ENCODE peak calls at places on chromosome 3, in five cellular contexts. N, J, P, A and Q are unnamed samples.

GRCh38 chr3:139811331-139811730 is 123.7 kb upstream of the CLSTN2 start:
- DNase-seq in J (no peak), P (no peak), A (no peak), N (no peak), Q (no peak)

GRCh38 chr3:104176706-104177105 is 1190.0 kb upstream of the ALCAM start:
- DNase-seq in N (no peak), P (no peak), A (no peak), J (no peak), Q (no peak)

GRCh38 chr3:49244589-49245205 is 32.3 kb downstream of the C3orf62 start:
- DNase-seq in J (no peak), N (no peak), A (peak), P (no peak), Q (no peak)

GRCh38 chr3:58383904-58384303 is 49.7 kb downstream of the PDHB start:
- DNase-seq in J (no peak), N (no peak), P (peak), A (no peak), Q (no peak)

GRCh38 chr3:32239638-32240550 is 1.4 kb downstream of the CMTM8 start:
- DNase-seq in J (peak), P (peak), A (peak), N (no peak), Q (peak)

GRCh38 chr3:145648396-145648795 is 512.6 kb downstream of the PLOD2 start:
- DNase-seq in J (no peak), N (no peak), A (no peak), P (no peak), Q (no peak)

GRCh38 chr3:140292154-140292553 is 357.2 kb downstream of the CLSTN2 start:
- DNase-seq in N (no peak), P (no peak), J (no peak), A (no peak), Q (no peak)

GRCh38 chr3:31265646-31266423 is 266.9 kb upstream of the STT3B start:
- DNase-seq in A (no peak), P (no peak), J (no peak), N (no peak), Q (no peak)

GRCh38 chr3:123071146-123071545 is 4.3 kb downstream of the PDIA5 start:
- DNase-seq in N (no peak), P (peak), A (no peak), J (no peak), Q (no peak)

GRCh38 chr3:139764069-139764905 is 86.5 kb upstream of the NMNAT3 start:
- DNase-seq in A (no peak), P (peak), N (no peak), J (no peak), Q (no peak)

DNA sequence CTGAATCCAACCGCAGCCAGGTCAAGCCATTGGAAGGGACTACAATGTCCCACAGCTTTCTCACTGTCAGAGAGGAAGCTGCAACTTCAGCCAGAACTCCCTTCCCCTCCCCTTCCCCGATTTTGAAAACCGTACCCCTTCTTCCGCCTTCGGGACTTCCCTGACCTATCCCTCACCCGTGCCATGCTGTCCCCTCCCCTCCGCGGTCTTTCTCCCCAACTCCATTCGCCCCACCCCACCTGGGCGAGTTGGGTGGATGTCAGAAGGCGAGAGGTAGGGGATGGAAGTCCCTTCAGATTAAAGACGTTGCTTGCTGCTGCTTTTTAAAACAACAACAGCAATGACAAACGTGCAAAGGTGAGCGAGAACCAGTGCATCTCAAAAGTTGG is 723 bp downstream of the CPNE4 start:
- DNase-seq in N (no peak), A (no peak), J (no peak), P (no peak), Q (no peak)
- H3K4me3 ChIP-seq in N (no peak), A (no peak), J (no peak), P (no peak), Q (no peak)

GRCh38 chr3:14244521-14244920 is 65.9 kb downstream of the LSM3 start:
- DNase-seq in N (no peak), J (no peak), A (no peak), P (no peak), Q (no peak)
- TF ChIP-seq CTCF in N (no peak), J (no peak), A (no peak), P (no peak), Q (no peak)

DNA sequence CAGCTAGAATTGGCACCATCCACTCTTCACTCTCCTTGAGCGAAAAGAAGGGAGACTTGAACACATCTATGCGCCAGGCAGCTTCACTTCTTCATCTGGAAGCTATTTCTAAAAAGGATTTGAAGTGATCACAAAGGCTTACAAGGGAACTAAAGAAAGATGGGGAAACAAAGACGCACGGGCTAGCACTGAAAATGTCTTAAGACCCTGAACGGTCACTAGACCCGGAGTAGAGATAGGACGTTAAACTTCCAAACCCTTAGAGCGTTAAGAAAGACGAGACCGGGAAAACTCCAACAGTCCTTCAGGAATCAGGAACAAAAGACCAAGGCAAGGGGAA is 47.5 kb upstream of the EPHB3 start:
- DNase-seq in J (no peak), N (no peak), P (no peak), A (no peak), Q (no peak)
- H3K4me3 ChIP-seq in J (peak), N (no peak), P (no peak), A (no peak), Q (no peak)

GRCh38 chr3:99624536-99625236 is 13.7 kb upstream of the COL8A1 start:
- DNase-seq in A (no peak), J (no peak), P (no peak), N (no peak), Q (no peak)

GRCh38 chr3:99625643-99626414 is 12.6 kb upstream of the COL8A1 start:
- DNase-seq in P (peak), J (no peak), N (no peak), A (no peak), Q (no peak)

GRCh38 chr3:99625237-99625622 is 13.2 kb upstream of the COL8A1 start:
- DNase-seq in J (no peak), P (no peak), N (no peak), A (no peak), Q (no peak)

GRCh38 chr3:99626415-99626788 is 12.0 kb upstream of the COL8A1 start:
- DNase-seq in N (peak), J (no peak), A (no peak), P (no peak), Q (peak)

DNA sequence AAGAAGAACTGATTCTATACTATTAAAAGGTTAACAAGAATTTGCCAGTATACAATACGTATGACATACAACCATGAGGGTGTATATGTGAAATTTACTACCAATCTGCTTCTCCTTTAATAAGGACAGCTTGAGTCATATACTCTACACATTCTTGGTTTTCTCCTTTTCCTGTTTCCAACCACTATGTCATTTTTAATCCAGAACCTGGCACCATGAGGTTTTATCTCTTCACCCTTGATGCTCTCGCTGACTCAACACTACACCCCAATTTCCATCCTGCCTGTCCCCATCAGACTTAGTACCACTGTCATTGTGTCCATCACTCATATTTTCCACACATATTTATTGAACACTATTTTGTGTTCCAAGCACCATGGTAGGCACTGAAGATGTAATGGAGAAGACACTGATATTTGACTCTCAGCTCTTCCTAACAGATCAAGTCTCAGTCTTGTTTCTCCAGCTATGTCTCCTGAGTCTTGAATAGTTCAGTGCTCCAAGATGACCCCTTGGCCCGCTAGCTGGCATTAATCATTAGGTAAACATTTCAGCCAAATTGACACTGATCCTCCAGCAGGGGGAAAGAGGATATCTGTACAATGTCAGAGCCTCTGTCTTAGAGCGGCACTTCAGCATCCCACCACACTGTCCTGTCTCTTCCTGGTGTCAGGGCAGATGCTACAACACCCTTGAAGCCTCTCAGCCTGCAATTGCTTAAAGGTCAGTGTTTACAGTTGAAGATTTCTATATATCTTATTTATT is 11.2 kb upstream of the COL8A1 start:
- DNase-seq in P (no peak), N (no peak), J (no peak), A (no peak), Q (no peak)
- TF ChIP-seq CTCF in P (peak), N (no peak), J (no peak), A (no peak), Q (no peak)

GRCh38 chr3:61637088-61638051 is 76.0 kb downstream of the PTPRG start:
- DNase-seq in P (peak), A (peak), J (peak), N (peak), Q (peak)
- H3K4me3 ChIP-seq in P (no peak), A (peak), J (peak), N (no peak), Q (no peak)

GRCh38 chr3:53516339-53516738 is 21.9 kb downstream of the CACNA1D start:
- DNase-seq in J (no peak), P (no peak), A (no peak), N (no peak), Q (no peak)

GRCh38 chr3:53509494-53509893 is 15.1 kb downstream of the CACNA1D start:
- DNase-seq in A (no peak), P (no peak), J (no peak), N (no peak), Q (no peak)

GRCh38 chr3:53519047-53519717 is 24.8 kb downstream of the CACNA1D start:
- DNase-seq in N (no peak), P (peak), J (no peak), A (no peak), Q (no peak)

GRCh38 chr3:53518495-53518981 is 24.1 kb downstream of the CACNA1D start:
- DNase-seq in P (peak), A (no peak), N (no peak), J (no peak), Q (no peak)

GRCh38 chr3:53513556-53514190 is 19.3 kb downstream of the CACNA1D start:
- DNase-seq in J (no peak), N (no peak), P (no peak), A (no peak), Q (peak)
- TF ChIP-seq CTCF in J (no peak), N (peak), P (no peak), A (peak), Q (peak)

GRCh38 chr3:72634128-72634527 is 214.1 kb downstream of the SHQ1 start:
- DNase-seq in N (peak), P (no peak), A (no peak), J (no peak), Q (no peak)
- H3K4me3 ChIP-seq in N (no peak), P (no peak), A (no peak), J (no peak), Q (no peak)

DNA sequence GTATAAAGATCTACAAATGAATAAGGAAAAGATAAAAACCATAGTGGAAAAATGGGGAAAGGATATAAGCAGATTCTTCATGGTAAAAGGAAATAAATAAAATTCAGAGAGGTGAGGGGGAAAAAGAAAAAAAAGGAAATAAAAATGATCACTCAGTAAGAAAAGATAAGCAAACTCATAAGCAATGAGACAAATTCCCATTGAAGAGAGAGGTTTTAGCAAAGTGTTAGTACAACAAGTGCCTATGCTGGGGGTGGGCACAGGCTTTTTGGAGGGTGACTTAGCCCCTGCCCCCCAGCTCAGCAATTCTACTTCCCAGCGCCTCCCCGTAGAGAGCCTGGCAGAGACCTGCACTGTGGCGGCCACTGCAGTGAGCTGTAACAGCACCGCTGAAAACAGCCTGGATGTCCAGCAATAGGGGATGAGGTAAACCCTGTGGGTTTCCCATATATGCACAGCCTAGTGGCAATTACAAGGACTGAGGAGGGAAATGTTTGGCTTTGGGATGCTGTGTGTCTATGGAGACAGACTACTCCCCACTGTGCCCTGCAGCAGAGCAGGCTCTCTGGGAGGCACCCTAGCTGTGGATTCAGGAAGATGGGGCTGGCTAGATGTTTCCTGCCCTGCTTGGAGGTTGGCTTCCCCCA is 23.7 kb upstream of the SFMBT1 start:
- DNase-seq in N (no peak), J (no peak), A (no peak), P (no peak), Q (no peak)
- TF ChIP-seq CTCF in N (no peak), J (no peak), A (no peak), P (peak), Q (no peak)

GRCh38 chr3:99648496-99648895 is 10.1 kb downstream of the COL8A1 start:
- DNase-seq in P (no peak), J (no peak), N (no peak), A (no peak), Q (no peak)
- H3K4me3 ChIP-seq in P (no peak), J (no peak), N (no peak), A (no peak), Q (no peak)